ENCODE peak calls at places on chromosome 6, in six cellular contexts. J is SJSA1; C is CD8-positive, alpha-beta T cell; A is pancreas; I is IMR-90; T is gastrocnemius medialis. L is an unnamed sample.

GRCh38 chr6:128569737-128570438 is 49.5 kb upstream of the PTPRK start:
- DNase-seq in C (no peak), T (no peak), J (peak; percentile 87), A (no peak), I (peak; percentile 75), L (no peak)

GRCh38 chr6:3403244-3404154 is 53.4 kb downstream of the SLC22A23 start:
- DNase-seq in C (no peak), A (peak; percentile 88), T (no peak), I (no peak), J (no peak), L (peak; percentile 82)

GRCh38 chr6:8246403-8246802 is 144.1 kb upstream of the EEF1E1 start:
- DNase-seq in J (no peak), A (no peak), T (no peak), I (no peak), C (no peak), L (no peak)

GRCh38 chr6:52152692-52153091 is 33.5 kb upstream of the IL17A start:
- DNase-seq in C (no peak), T (no peak), I (no peak), A (no peak), J (no peak), L (no peak)

GRCh38 chr6:110509617-110510231 is 33.3 kb upstream of the SLC22A16 start:
- DNase-seq in A (no peak), I (peak; percentile 89), C (no peak), J (peak; percentile 59), T (no peak), L (peak; percentile 43)

GRCh38 chr6:137724018-137724403 is 143.0 kb upstream of the TNFAIP3 start:
- DNase-seq in J (no peak), I (peak; percentile 45), T (no peak), A (no peak), C (no peak), L (peak; percentile 42)

GRCh38 chr6:46925563-46926253 is 4.0 kb upstream of the ADGRF5 start:
- DNase-seq in J (no peak), C (no peak), A (peak; percentile 48), T (no peak), I (peak; percentile 35), L (peak; percentile 77)

GRCh38 chr6:78947529-78947928 is 80.2 kb downstream of the IRAK1BP1 start:
- DNase-seq in I (peak; percentile 62), C (no peak), T (no peak), A (no peak), J (no peak), L (no peak)

GRCh38 chr6:24127316-24127715 is 1.3 kb downstream of the NRSN1 start:
- DNase-seq in T (no peak), A (no peak), C (no peak), J (no peak), I (no peak), L (no peak)

GRCh38 chr6:91166271-91166670 is 579.4 kb upstream of the MAP3K7 start:
- DNase-seq in T (no peak), J (no peak), C (no peak), I (no peak), A (no peak), L (no peak)

GRCh38 chr6:7827142-7827541 is 83.4 kb downstream of the TXNDC5 start:
- DNase-seq in A (no peak), J (no peak), C (no peak), I (peak; percentile 36), T (no peak), L (no peak)

GRCh38 chr6:50958148-50958547 is 139.5 kb downstream of the TFAP2B start:
- DNase-seq in I (no peak), A (no peak), C (no peak), J (no peak), T (no peak), L (no peak)

GRCh38 chr6:21898107-21898796 is 304.7 kb downstream of the SOX4 start:
- DNase-seq in I (peak; percentile 87), A (no peak), C (no peak), J (no peak), T (no peak), L (no peak)

GRCh38 chr6:145669627-145670034 is 65.7 kb downstream of the EPM2A start:
- DNase-seq in I (peak; percentile 86), J (no peak), T (no peak), C (no peak), A (no peak), L (no peak)

DNA sequence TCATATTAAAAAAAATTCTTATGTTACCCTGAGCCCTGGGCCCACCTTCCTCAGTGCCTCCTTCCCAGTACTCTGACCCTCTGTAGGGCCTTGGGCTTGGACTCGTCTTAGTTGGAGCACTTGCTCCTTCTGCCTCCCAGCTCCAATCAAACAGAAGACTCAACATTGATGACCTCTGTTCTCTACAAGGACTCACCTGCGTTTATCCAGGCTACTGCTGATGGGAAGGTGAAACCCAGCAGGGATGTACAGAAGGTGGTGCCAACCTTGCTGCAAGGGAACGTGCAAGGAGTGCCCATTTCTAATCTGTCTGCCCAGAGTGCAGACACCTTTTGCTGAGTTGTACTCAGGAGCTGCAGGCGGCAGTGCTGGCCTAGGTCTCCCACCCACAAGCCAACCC is 38.9 kb downstream of the FYN start:
- DNase-seq in A (no peak), T (no peak), J (no peak), C (no peak), I (no peak), L (no peak)
- H3K27ac ChIP-seq in A (no peak overlapping the region), T (no peak overlapping the region), J (no peak overlapping the region), C (no peak overlapping the region), I (no peak overlapping the region), L (no peak overlapping the region)

GRCh38 chr6:141562801-141563763 is 569.6 kb upstream of the GJE1 start:
- DNase-seq in A (peak; percentile 24), I (peak; percentile 91), T (no peak), C (peak; percentile 54), J (peak; percentile 55), L (peak; percentile 53)
- H3K27ac ChIP-seq in A (no peak overlapping the region), I (no peak overlapping the region), T (peak overlapping the region; percentile 70), C (no peak overlapping the region), J (peak overlapping the region; percentile 44), L (peak overlapping the region; percentile 49)

DNA sequence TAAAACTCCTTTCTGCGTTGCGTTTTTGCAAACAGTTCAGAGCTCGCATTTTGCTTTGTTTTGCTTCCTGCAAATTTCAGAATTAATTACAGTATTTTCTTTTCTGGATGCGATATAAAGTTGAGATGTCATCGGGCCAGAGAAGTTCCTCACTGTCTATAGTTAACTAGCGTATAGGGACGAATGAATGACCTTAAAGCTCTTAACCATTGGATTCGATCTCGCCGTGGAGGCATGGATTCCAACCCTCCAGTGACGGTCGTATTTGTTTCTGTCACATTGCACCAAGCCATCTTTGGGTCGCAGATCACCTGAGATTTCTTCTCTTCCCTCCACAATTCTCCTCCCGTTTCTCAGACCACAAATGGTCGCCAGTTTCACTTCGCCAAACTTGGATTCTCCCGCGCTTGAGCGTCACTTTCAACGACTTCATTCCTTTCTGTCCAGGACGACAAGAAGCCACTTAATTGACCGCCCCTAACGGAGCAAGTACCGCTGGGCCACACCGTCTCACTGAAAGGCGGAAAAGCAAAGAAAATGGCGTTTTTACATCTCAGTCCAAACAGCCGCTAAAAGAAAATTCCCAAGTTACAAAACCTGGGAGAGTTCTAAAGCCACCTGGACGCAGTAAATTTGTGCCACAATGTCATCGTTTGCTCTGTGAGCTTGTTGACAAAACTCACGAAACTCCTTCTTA is 85.3 kb upstream of the ZNF184 start:
- DNase-seq in A (no peak), J (no peak), I (no peak), C (no peak), T (no peak), L (no peak)
- H3K27ac ChIP-seq in A (no peak overlapping the region), J (no peak overlapping the region), I (no peak overlapping the region), C (no peak overlapping the region), T (no peak overlapping the region), L (no peak overlapping the region)

GRCh38 chr6:168037242-168037641 is 39.8 kb downstream of the KIF25 start:
- DNase-seq in I (no peak), A (no peak), J (no peak), T (no peak), C (no peak), L (no peak)
- H3K27ac ChIP-seq in I (no peak overlapping the region), A (no peak overlapping the region), J (no peak overlapping the region), T (peak overlapping the region; percentile 71), C (no peak overlapping the region), L (peak overlapping the region; percentile 79)

GRCh38 chr6:63456734-63457133 is 115.5 kb upstream of the LOC128125822 start:
- DNase-seq in J (no peak), T (no peak), A (no peak), C (no peak), I (no peak), L (no peak)
- H3K27ac ChIP-seq in J (no peak overlapping the region), T (no peak overlapping the region), A (no peak overlapping the region), C (no peak overlapping the region), I (no peak overlapping the region), L (no peak overlapping the region)

GRCh38 chr6:153367006-153367405 is 235.9 kb upstream of the RGS17 start:
- DNase-seq in I (no peak), J (no peak), T (no peak), A (no peak), C (no peak), L (no peak)

GRCh38 chr6:153373869-153374268 is 242.8 kb upstream of the RGS17 start:
- DNase-seq in C (no peak), J (no peak), T (no peak), I (no peak), A (no peak), L (no peak)

GRCh38 chr6:153368131-153368530 is 237.0 kb upstream of the RGS17 start:
- DNase-seq in J (no peak), T (no peak), I (no peak), C (no peak), A (no peak), L (no peak)
- H3K27ac ChIP-seq in J (no peak overlapping the region), T (no peak overlapping the region), I (no peak overlapping the region), C (no peak overlapping the region), A (no peak overlapping the region), L (no peak overlapping the region)

DNA sequence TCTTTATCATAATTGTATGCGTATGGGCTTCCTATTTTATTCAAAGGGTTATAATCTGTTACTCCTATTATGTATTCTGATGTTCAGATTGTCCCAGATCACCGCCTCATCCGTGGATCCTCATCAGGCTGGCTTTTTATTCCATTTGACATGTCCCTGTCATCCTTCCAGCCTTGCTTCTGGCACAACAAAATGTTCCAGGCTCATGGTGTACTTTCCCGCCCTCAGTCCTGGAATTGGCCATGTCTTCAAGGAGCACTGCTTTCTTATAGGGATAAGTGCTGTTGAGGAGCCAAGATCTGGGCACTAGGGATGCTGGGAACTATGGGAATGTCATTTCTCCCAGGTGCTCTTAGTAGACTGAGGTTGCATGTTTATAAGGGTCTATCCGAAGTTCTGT is 207.8 kb downstream of the JARID2 start:
- DNase-seq in C (no peak), I (no peak), T (peak; percentile 78), J (no peak), A (no peak), L (no peak)
- H3K27ac ChIP-seq in C (no peak overlapping the region), I (no peak overlapping the region), T (peak overlapping the region; percentile 89), J (no peak overlapping the region), A (no peak overlapping the region), L (no peak overlapping the region)

GRCh38 chr6:140893432-140893831 is 1239.3 kb upstream of the GJE1 start:
- DNase-seq in J (no peak), A (no peak), T (no peak), I (no peak), C (no peak), L (no peak)

GRCh38 chr6:140897804-140898573 is 1234.7 kb upstream of the GJE1 start:
- DNase-seq in T (no peak), C (no peak), I (no peak), A (no peak), J (no peak), L (no peak)

GRCh38 chr6:140897349-140897748 is 1235.4 kb upstream of the GJE1 start:
- DNase-seq in T (no peak), C (no peak), J (no peak), A (no peak), I (no peak), L (no peak)
- H3K27ac ChIP-seq in T (no peak overlapping the region), C (no peak overlapping the region), J (no peak overlapping the region), A (no peak overlapping the region), I (no peak overlapping the region), L (no peak overlapping the region)

L was measured in stomach.